ENCODE peak calls at places on chromosomes 11 and 22, in eight cellular contexts. E, F, W, Z, P, I, C and H are unnamed samples.

GRCh38 chr11:10514713-10515112 is 26.3 kb downstream of the RNF141 start:
- DNase-seq in W (no peak), P (peak), F (no peak), C (no peak), I (no peak), E (no peak), Z (no peak), H (no peak)

GRCh38 chr11:17531818-17532131 is 12.4 kb downstream of the USH1C start:
- DNase-seq in E (no peak), Z (no peak), C (no peak), W (no peak), F (no peak), I (no peak), P (peak), H (no peak)

GRCh38 chr11:62600367-62601113 is 1.1 kb downstream of the MTA2 start:
- DNase-seq in F (peak), C (no peak), P (no peak), E (no peak), W (no peak), Z (no peak), I (no peak), H (no peak)

GRCh38 chr22:43433904-43434600 is 22.2 kb downstream of the MPPED1 start:
- DNase-seq in E (no peak), F (no peak), Z (no peak), I (no peak), W (peak), P (no peak), C (no peak), H (peak)

GRCh38 chr22:23305321-23305910 is 125.1 kb downstream of the BCR start:
- DNase-seq in F (no peak), P (peak), Z (no peak), E (no peak), W (peak), I (no peak), C (peak), H (peak)

GRCh38 chr11:7020183-7020917 is at the start of the genes NLRP14 and ZNF214:
- DNase-seq in F (no peak), Z (peak), C (peak), E (no peak), W (no peak), I (peak), P (peak), H (no peak)

GRCh38 chr11:45400594-45400993 is 114.5 kb upstream of the SYT13 start:
- DNase-seq in Z (no peak), F (no peak), P (peak), I (peak), C (peak), E (no peak), W (no peak), H (no peak)

GRCh38 chr11:59668188-59668949 is 468 bp downstream of the PATL1 start:
- DNase-seq in F (no peak), W (peak), P (peak), I (no peak), Z (peak), C (peak), E (peak), H (no peak)

GRCh38 chr11:60133917-60134316 is 45.5 kb downstream of the MS4A2 start:
- DNase-seq in P (no peak), Z (no peak), E (no peak), W (no peak), C (no peak), F (no peak), I (no peak), H (no peak)

GRCh38 chr22:21887841-21888240 is 20.4 kb upstream of the MAPK1 start:
- DNase-seq in F (no peak), Z (no peak), W (no peak), E (no peak), I (no peak), C (no peak), P (no peak), H (no peak)

GRCh38 chr22:38981005-38981658 is 1.0 kb upstream of the APOBEC3B start:
- DNase-seq in P (no peak), I (no peak), Z (no peak), C (no peak), F (peak), E (peak), W (no peak), H (peak)
- TF ChIP-seq CTCF in P (peak), I (peak), Z (peak), C (no peak), F (peak), E (peak), W (no peak), H (peak)

GRCh38 chr22:35844886-35845285 is 127.2 kb downstream of the APOL5 start:
- DNase-seq in Z (no peak), I (no peak), P (no peak), E (no peak), F (no peak), C (no peak), W (no peak), H (no peak)

GRCh38 chr22:35839811-35840739 is 122.4 kb downstream of the APOL5 start:
- DNase-seq in Z (peak), P (peak), W (peak), E (peak), F (peak), I (peak), C (peak), H (no peak)

GRCh38 chr22:35842519-35842913 is 124.8 kb downstream of the APOL5 start:
- DNase-seq in W (no peak), E (no peak), C (no peak), F (no peak), P (no peak), Z (no peak), I (no peak), H (no peak)

GRCh38 chr22:35841907-35842518 is 124.3 kb downstream of the APOL5 start:
- DNase-seq in Z (no peak), F (no peak), C (no peak), E (no peak), W (no peak), P (no peak), I (no peak), H (no peak)

GRCh38 chr22:35842954-35843353 is 125.3 kb downstream of the APOL5 start:
- DNase-seq in I (no peak), Z (peak), P (peak), C (no peak), W (no peak), F (peak), E (no peak), H (no peak)
- TF ChIP-seq CTCF in I (peak), Z (peak), P (peak), C (no peak), W (no peak), F (peak), E (no peak), H (peak)

DNA sequence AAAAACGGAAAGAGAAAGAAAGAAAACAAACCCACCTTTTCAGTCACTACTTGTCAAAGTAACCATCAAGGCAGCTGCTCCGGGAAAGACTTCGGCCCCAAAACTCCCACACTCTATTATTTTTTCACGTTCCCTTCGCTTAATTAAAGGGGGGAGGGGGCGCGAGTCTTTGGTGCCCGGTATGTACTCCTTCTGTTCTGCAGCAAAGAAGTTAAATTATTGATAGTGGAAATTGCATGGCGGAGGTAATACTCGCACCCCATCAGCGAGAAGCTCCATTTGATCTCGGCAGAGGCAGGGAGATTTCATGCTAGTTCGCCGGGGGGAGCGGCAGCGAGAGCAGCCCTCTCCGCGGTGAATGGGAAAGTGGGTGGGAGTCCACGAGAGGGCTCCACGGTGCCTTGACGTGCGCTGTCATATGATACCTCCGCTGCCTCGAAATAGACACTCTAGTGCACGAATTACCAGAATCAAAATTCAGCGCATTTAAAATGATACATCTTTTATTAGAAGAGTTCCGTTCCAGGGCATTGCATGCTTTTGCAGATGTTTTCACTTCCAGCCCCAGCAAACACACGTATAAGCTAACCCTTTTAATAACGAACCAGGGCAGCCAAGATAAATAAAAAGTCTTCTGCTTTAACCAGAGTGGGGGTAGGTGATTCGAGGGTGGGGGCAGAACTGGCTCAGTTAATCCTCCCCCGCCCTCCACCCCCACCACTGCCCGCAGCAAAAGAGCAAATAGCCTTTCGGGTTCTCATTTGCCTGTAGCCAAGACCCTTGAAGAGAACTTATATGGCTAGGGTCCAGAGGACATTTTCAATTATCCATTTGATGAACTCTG is 1.2 kb upstream of the BDNF start:
- DNase-seq in I (no peak), F (no peak), C (peak), W (no peak), Z (no peak), P (peak), E (no peak), H (no peak)
- TF ChIP-seq CTCF in I (peak), F (no peak), C (no peak), W (no peak), Z (peak), P (peak), E (no peak), H (peak)

GRCh38 chr11:72238040-72238450 is 5.9 kb downstream of the PHOX2A start:
- DNase-seq in C (peak), Z (peak), P (peak), F (peak), W (peak), E (peak), I (no peak), H (no peak)
- TF ChIP-seq CTCF in C (no peak), Z (peak), P (peak), F (peak), W (peak), E (peak), I (peak), H (peak)

DNA sequence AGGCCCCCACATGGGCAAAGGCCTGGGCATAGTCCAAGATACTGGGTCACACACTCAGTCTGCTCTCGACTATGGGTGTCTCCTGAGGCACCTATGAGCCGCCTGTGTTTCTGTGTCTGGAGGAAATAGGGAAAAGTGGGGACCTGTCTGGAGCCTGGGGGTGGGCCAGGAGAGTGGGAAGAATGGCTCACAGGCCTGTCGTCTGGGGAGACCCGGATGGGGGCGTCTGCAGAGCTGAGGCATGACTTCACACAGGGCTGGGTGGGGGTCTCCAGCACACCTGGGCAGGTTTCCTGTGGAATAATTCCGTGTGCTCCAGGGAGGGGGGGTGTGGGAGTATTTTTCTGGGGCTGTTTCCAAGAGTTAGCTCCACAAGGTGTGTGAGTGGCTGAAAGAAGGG is 2.5 kb upstream of the MN1 start:
- DNase-seq in P (no peak), W (no peak), C (no peak), I (no peak), E (no peak), F (no peak), Z (no peak), H (no peak)
- TF ChIP-seq CTCF in P (no peak), W (no peak), C (no peak), I (no peak), E (no peak), F (no peak), Z (no peak), H (no peak)